ENCODE peak calls at places on chromosomes 12 and 14, in ten cellular contexts. One of them, this sample, is unnamed.

GRCh38 chr12:41604830-41605229 is 416.7 kb downstream of the PDZRN4 start:
- DNase-seq in neural progenitor cell: no peak
- DNase-seq in HepG2: no peak
- DNase-seq in neuronal stem cell: no peak
- DNase-seq in hepatocyte: no peak
- DNase-seq in mammary epithelial cell: no peak
- DNase-seq in GM23338: no peak
- DNase-seq in DND-41: no peak
- DNase-seq in astrocyte: peak
- DNase-seq in mesenchymal stem cell: peak
- DNase-seq in this sample: no peak

GRCh38 chr12:62291888-62292760 is 31.9 kb downstream of the USP15 start:
- DNase-seq in DND-41: no peak
- DNase-seq in hepatocyte: no peak
- DNase-seq in astrocyte: peak
- DNase-seq in mammary epithelial cell: peak
- DNase-seq in neuronal stem cell: no peak
- DNase-seq in GM23338: no peak
- DNase-seq in HepG2: peak
- DNase-seq in neural progenitor cell: no peak
- DNase-seq in mesenchymal stem cell: peak
- DNase-seq in this sample: peak

GRCh38 chr12:27900920-27901879 is 71.3 kb downstream of the PTHLH start:
- DNase-seq in astrocyte: no peak
- DNase-seq in DND-41: no peak
- DNase-seq in HepG2: no peak
- DNase-seq in mesenchymal stem cell: no peak
- DNase-seq in neuronal stem cell: no peak
- DNase-seq in GM23338: no peak
- DNase-seq in hepatocyte: no peak
- DNase-seq in mammary epithelial cell: no peak
- DNase-seq in neural progenitor cell: no peak
- DNase-seq in this sample: no peak

GRCh38 chr14:57085801-57086200 is 182.9 kb downstream of the EXOC5 start:
- DNase-seq in hepatocyte: no peak
- DNase-seq in mammary epithelial cell: peak
- DNase-seq in neuronal stem cell: no peak
- DNase-seq in GM23338: no peak
- DNase-seq in mesenchymal stem cell: no peak
- DNase-seq in astrocyte: no peak
- DNase-seq in neural progenitor cell: no peak
- DNase-seq in DND-41: no peak
- DNase-seq in HepG2: no peak
- DNase-seq in this sample: no peak

GRCh38 chr12:104519190-104519857 is 62.6 kb downstream of the CHST11 start:
- DNase-seq in neuronal stem cell: no peak
- DNase-seq in DND-41: peak
- DNase-seq in mammary epithelial cell: no peak
- DNase-seq in neural progenitor cell: no peak
- DNase-seq in HepG2: no peak
- DNase-seq in GM23338: no peak
- DNase-seq in hepatocyte: no peak
- DNase-seq in astrocyte: no peak
- DNase-seq in mesenchymal stem cell: no peak
- DNase-seq in this sample: no peak

GRCh38 chr12:9634177-9634803 is 26.6 kb upstream of the KLRB1 start:
- DNase-seq in neuronal stem cell: peak
- DNase-seq in mammary epithelial cell: peak
- DNase-seq in hepatocyte: peak
- DNase-seq in HepG2: peak
- DNase-seq in neural progenitor cell: peak
- DNase-seq in mesenchymal stem cell: peak
- DNase-seq in astrocyte: no peak
- DNase-seq in DND-41: peak
- DNase-seq in GM23338: peak
- DNase-seq in this sample: peak

GRCh38 chr12:27437839-27438238 is 8.7 kb upstream of the SMCO2 start:
- DNase-seq in mesenchymal stem cell: no peak
- DNase-seq in GM23338: no peak
- DNase-seq in neuronal stem cell: no peak
- DNase-seq in astrocyte: no peak
- DNase-seq in mammary epithelial cell: no peak
- DNase-seq in hepatocyte: no peak
- DNase-seq in neural progenitor cell: no peak
- DNase-seq in HepG2: no peak
- DNase-seq in DND-41: no peak
- DNase-seq in this sample: no peak

GRCh38 chr12:119681139-119681538 is 13.2 kb downstream of the PRKAB1 start:
- DNase-seq in HepG2: peak
- DNase-seq in GM23338: no peak
- DNase-seq in DND-41: no peak
- DNase-seq in mesenchymal stem cell: no peak
- DNase-seq in neural progenitor cell: no peak
- DNase-seq in neuronal stem cell: no peak
- DNase-seq in astrocyte: no peak
- DNase-seq in hepatocyte: peak
- DNase-seq in mammary epithelial cell: no peak
- DNase-seq in this sample: no peak

GRCh38 chr12:105334001-105334400 is 3.5 kb downstream of the C12orf75 start:
- DNase-seq in astrocyte: peak
- DNase-seq in DND-41: no peak
- DNase-seq in mesenchymal stem cell: peak
- DNase-seq in HepG2: no peak
- DNase-seq in GM23338: no peak
- DNase-seq in mammary epithelial cell: no peak
- DNase-seq in neural progenitor cell: no peak
- DNase-seq in hepatocyte: no peak
- DNase-seq in neuronal stem cell: no peak
- DNase-seq in this sample: peak

GRCh38 chr14:36508418-36509051 is 11.5 kb downstream of the NKX2-1 start:
- DNase-seq in HepG2: no peak
- DNase-seq in GM23338: peak
- DNase-seq in DND-41: no peak
- DNase-seq in mesenchymal stem cell: no peak
- DNase-seq in mammary epithelial cell: no peak
- DNase-seq in hepatocyte: no peak
- DNase-seq in astrocyte: no peak
- DNase-seq in neuronal stem cell: no peak
- DNase-seq in neural progenitor cell: peak
- DNase-seq in this sample: no peak

GRCh38 chr12:32891956-32892355 is 4.6 kb downstream of the PKP2 start:
- DNase-seq in mesenchymal stem cell: peak
- DNase-seq in neural progenitor cell: peak
- DNase-seq in GM23338: peak
- DNase-seq in DND-41: no peak
- DNase-seq in astrocyte: peak
- DNase-seq in neuronal stem cell: peak
- DNase-seq in HepG2: peak
- DNase-seq in hepatocyte: peak
- DNase-seq in mammary epithelial cell: peak
- DNase-seq in this sample: no peak

GRCh38 chr12:47687636-47688035 is 18.2 kb downstream of the RPAP3 start:
- DNase-seq in neural progenitor cell: no peak
- DNase-seq in DND-41: no peak
- DNase-seq in HepG2: no peak
- DNase-seq in GM23338: no peak
- DNase-seq in mammary epithelial cell: no peak
- DNase-seq in mesenchymal stem cell: no peak
- DNase-seq in astrocyte: no peak
- DNase-seq in hepatocyte: no peak
- DNase-seq in neuronal stem cell: no peak
- DNase-seq in this sample: no peak

GRCh38 chr12:71562681-71563595 is 100.7 kb downstream of the ZFC3H1 start:
- DNase-seq in astrocyte: no peak
- DNase-seq in mesenchymal stem cell: no peak
- DNase-seq in neuronal stem cell: no peak
- DNase-seq in DND-41: no peak
- DNase-seq in hepatocyte: no peak
- DNase-seq in neural progenitor cell: no peak
- DNase-seq in GM23338: no peak
- DNase-seq in mammary epithelial cell: no peak
- DNase-seq in HepG2: no peak
- DNase-seq in this sample: no peak

GRCh38 chr14:83712730-83713129 is 1817.2 kb upstream of the FLRT2 start:
- DNase-seq in DND-41: no peak
- DNase-seq in GM23338: no peak
- DNase-seq in mammary epithelial cell: no peak
- DNase-seq in HepG2: no peak
- DNase-seq in neural progenitor cell: no peak
- DNase-seq in hepatocyte: no peak
- DNase-seq in neuronal stem cell: no peak
- DNase-seq in mesenchymal stem cell: no peak
- DNase-seq in astrocyte: no peak
- DNase-seq in this sample: peak

GRCh38 chr12:85076688-85077430 is 40.7 kb downstream of the LRRIQ1 start:
- DNase-seq in neural progenitor cell: peak
- DNase-seq in DND-41: no peak
- DNase-seq in neuronal stem cell: peak
- DNase-seq in HepG2: peak
- DNase-seq in hepatocyte: peak
- DNase-seq in astrocyte: peak
- DNase-seq in mammary epithelial cell: peak
- DNase-seq in mesenchymal stem cell: peak
- DNase-seq in GM23338: peak
- DNase-seq in this sample: peak

GRCh38 chr14:82757775-82758174 is 1224.1 kb upstream of the SEL1L start:
- DNase-seq in mammary epithelial cell: no peak
- DNase-seq in neural progenitor cell: no peak
- DNase-seq in hepatocyte: no peak
- DNase-seq in DND-41: no peak
- DNase-seq in astrocyte: no peak
- DNase-seq in mesenchymal stem cell: no peak
- DNase-seq in HepG2: no peak
- DNase-seq in neuronal stem cell: no peak
- DNase-seq in GM23338: no peak
- DNase-seq in this sample: no peak

GRCh38 chr12:6277982-6278438 is 32.5 kb upstream of the PLEKHG6 start:
- DNase-seq in HepG2: no peak
- DNase-seq in DND-41: no peak
- DNase-seq in neural progenitor cell: no peak
- DNase-seq in GM23338: peak
- DNase-seq in mesenchymal stem cell: no peak
- DNase-seq in hepatocyte: peak
- DNase-seq in astrocyte: no peak
- DNase-seq in neuronal stem cell: no peak
- DNase-seq in mammary epithelial cell: peak
- DNase-seq in this sample: no peak

GRCh38 chr14:21070610-21071224 is 613 bp downstream of the ARHGEF40 start:
- DNase-seq in mesenchymal stem cell: peak
- DNase-seq in HepG2: peak
- DNase-seq in astrocyte: peak
- DNase-seq in neural progenitor cell: peak
- DNase-seq in mammary epithelial cell: no peak
- DNase-seq in DND-41: no peak
- DNase-seq in hepatocyte: peak
- DNase-seq in neuronal stem cell: peak
- DNase-seq in GM23338: peak
- DNase-seq in this sample: peak
- H2AFZ ChIP-seq in mesenchymal stem cell: peak
- H2AFZ ChIP-seq in HepG2: no peak
- H2AFZ ChIP-seq in astrocyte: peak
- H2AFZ ChIP-seq in neural progenitor cell: no peak
- H2AFZ ChIP-seq in mammary epithelial cell: peak
- H2AFZ ChIP-seq in DND-41: peak
- H2AFZ ChIP-seq in hepatocyte: peak
- H2AFZ ChIP-seq in neuronal stem cell: peak
- H2AFZ ChIP-seq in GM23338: peak
- H2AFZ ChIP-seq in this sample: peak

DNA sequence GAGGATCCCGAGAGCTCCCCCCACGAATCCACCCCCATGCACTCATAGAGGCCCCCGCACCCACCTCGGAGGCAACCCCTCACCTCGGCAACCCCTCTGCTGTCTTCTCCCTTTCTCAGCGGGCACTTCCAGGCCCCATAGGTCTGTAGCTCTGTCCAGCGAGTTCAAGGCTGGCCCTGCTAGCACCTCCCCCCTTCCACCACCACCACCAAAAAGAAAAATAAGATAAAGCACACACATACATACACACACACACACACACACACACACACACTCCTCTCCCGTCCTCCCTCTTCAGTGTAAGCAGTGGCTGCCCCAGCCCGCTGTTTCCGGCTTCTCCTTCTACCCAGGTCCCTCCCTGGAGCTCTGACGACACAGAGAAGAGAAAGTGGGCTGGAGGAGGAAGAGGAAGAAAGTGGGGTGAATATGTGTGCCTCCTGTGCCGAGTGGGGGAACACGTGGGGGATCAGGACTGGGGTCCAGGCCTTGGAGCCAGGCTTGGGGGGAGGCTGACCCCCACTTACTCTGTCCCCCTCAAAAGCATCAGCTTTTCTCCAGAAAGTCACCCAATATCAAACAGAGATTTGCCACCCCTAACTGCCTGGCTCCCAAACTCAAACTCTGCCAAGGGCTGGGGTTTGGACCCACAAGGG is at the start of gene STAT6:
- DNase-seq in neural progenitor cell: peak
- DNase-seq in HepG2: peak
- DNase-seq in mammary epithelial cell: peak
- DNase-seq in DND-41: peak
- DNase-seq in astrocyte: peak
- DNase-seq in hepatocyte: peak
- DNase-seq in mesenchymal stem cell: peak
- DNase-seq in neuronal stem cell: no peak
- DNase-seq in GM23338: peak
- DNase-seq in this sample: peak
- H2AFZ ChIP-seq in neural progenitor cell: peak
- H2AFZ ChIP-seq in HepG2: no peak
- H2AFZ ChIP-seq in mammary epithelial cell: peak
- H2AFZ ChIP-seq in DND-41: peak
- H2AFZ ChIP-seq in astrocyte: peak
- H2AFZ ChIP-seq in hepatocyte: peak
- H2AFZ ChIP-seq in mesenchymal stem cell: peak
- H2AFZ ChIP-seq in neuronal stem cell: peak
- H2AFZ ChIP-seq in GM23338: peak
- H2AFZ ChIP-seq in this sample: peak

DNA sequence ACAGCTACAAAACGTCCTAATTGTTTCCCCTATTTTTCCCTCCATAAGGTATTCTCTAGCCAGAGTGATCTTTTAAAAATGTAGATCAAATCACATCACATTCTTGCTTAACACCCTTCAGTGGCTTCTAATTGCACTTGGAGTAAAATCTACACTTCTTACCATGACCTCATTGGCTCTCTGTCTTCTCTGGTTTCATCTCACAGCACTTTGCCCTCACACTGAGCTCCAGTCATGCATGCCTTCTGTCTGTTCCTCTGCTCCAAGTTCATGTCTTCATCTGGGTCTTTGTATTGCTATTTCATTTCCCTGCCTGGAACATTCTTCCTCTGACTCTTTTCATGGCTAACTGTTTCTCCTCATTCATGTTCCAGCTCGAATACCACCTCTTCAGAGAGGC is 220.4 kb upstream of the GARIN6 start:
- DNase-seq in hepatocyte: no peak
- DNase-seq in neuronal stem cell: no peak
- DNase-seq in mesenchymal stem cell: no peak
- DNase-seq in HepG2: no peak
- DNase-seq in DND-41: no peak
- DNase-seq in mammary epithelial cell: no peak
- DNase-seq in neural progenitor cell: no peak
- DNase-seq in astrocyte: no peak
- DNase-seq in GM23338: no peak
- DNase-seq in this sample: no peak
- H2AFZ ChIP-seq in hepatocyte: no peak
- H2AFZ ChIP-seq in neuronal stem cell: no peak
- H2AFZ ChIP-seq in mesenchymal stem cell: no peak
- H2AFZ ChIP-seq in HepG2: no peak
- H2AFZ ChIP-seq in DND-41: no peak
- H2AFZ ChIP-seq in mammary epithelial cell: no peak
- H2AFZ ChIP-seq in neural progenitor cell: no peak
- H2AFZ ChIP-seq in astrocyte: no peak
- H2AFZ ChIP-seq in GM23338: no peak
- H2AFZ ChIP-seq in this sample: no peak

GRCh38 chr14:103259801-103260628 is 74.0 kb upstream of the EIF5 start:
- DNase-seq in astrocyte: no peak
- DNase-seq in HepG2: no peak
- DNase-seq in neural progenitor cell: no peak
- DNase-seq in hepatocyte: no peak
- DNase-seq in DND-41: no peak
- DNase-seq in mesenchymal stem cell: no peak
- DNase-seq in neuronal stem cell: no peak
- DNase-seq in mammary epithelial cell: no peak
- DNase-seq in GM23338: no peak
- DNase-seq in this sample: no peak
- H2AFZ ChIP-seq in astrocyte: peak
- H2AFZ ChIP-seq in HepG2: peak
- H2AFZ ChIP-seq in neural progenitor cell: peak
- H2AFZ ChIP-seq in hepatocyte: peak
- H2AFZ ChIP-seq in DND-41: no peak
- H2AFZ ChIP-seq in mesenchymal stem cell: no peak
- H2AFZ ChIP-seq in neuronal stem cell: peak
- H2AFZ ChIP-seq in mammary epithelial cell: peak
- H2AFZ ChIP-seq in GM23338: peak
- H2AFZ ChIP-seq in this sample: peak

This sample was measured in IMR-90.